ENCODE peak calls at places on chromosomes 2 and 18, in five cellular contexts. One of them, this sample, is unnamed.

GRCh38 chr18:36850527-36851201 is 21.7 kb downstream of the KIAA1328 start:
- ATAC-seq in upper lobe of left lung: no peak
- ATAC-seq in K562: peak; percentile 98
- ATAC-seq in GM12878: peak; percentile 20
- ATAC-seq in HepG2: no peak
- ATAC-seq in this sample: no peak

GRCh38 chr2:7924033-7924762 is 757.7 kb upstream of the ID2 start:
- ATAC-seq in upper lobe of left lung: no peak
- ATAC-seq in K562: no peak
- ATAC-seq in GM12878: no peak
- ATAC-seq in HepG2: no peak
- ATAC-seq in this sample: no peak

GRCh38 chr2:180607501-180608060 is 372.8 kb upstream of the UBE2E3 start:
- ATAC-seq in upper lobe of left lung: no peak
- ATAC-seq in K562: no peak
- ATAC-seq in GM12878: no peak
- ATAC-seq in HepG2: peak; percentile 100
- ATAC-seq in this sample: no peak

GRCh38 chr18:36305375-36305774 is 7.9 kb downstream of the FHOD3 start:
- ATAC-seq in upper lobe of left lung: no peak
- ATAC-seq in K562: no peak
- ATAC-seq in GM12878: peak; percentile 14
- ATAC-seq in HepG2: no peak
- ATAC-seq in this sample: no peak

GRCh38 chr18:28127763-28128737 is 48.9 kb downstream of the CDH2 start:
- ATAC-seq in upper lobe of left lung: no peak
- ATAC-seq in K562: no peak
- ATAC-seq in GM12878: no peak
- ATAC-seq in HepG2: peak; percentile 93
- ATAC-seq in this sample: no peak

GRCh38 chr18:3721771-3722661 is 272.0 kb downstream of the TGIF1 start:
- ATAC-seq in upper lobe of left lung: no peak
- ATAC-seq in K562: no peak
- ATAC-seq in GM12878: no peak
- ATAC-seq in HepG2: no peak
- ATAC-seq in this sample: peak; percentile 34

GRCh38 chr2:190950566-190950991 is 63.4 kb downstream of the STAT1 start:
- ATAC-seq in upper lobe of left lung: peak; percentile 41
- ATAC-seq in K562: no peak
- ATAC-seq in GM12878: no peak
- ATAC-seq in HepG2: peak; percentile 40
- ATAC-seq in this sample: no peak

GRCh38 chr2:68745006-68745405 is 10.4 kb downstream of the ARHGAP25 start:
- ATAC-seq in upper lobe of left lung: no peak
- ATAC-seq in K562: no peak
- ATAC-seq in GM12878: peak; percentile 47
- ATAC-seq in HepG2: no peak
- ATAC-seq in this sample: no peak

GRCh38 chr18:13374468-13375301 is 156.1 kb downstream of the LDLRAD4 start:
- ATAC-seq in upper lobe of left lung: no peak
- ATAC-seq in K562: no peak
- ATAC-seq in GM12878: peak; percentile 33
- ATAC-seq in HepG2: no peak
- ATAC-seq in this sample: peak; percentile 13

GRCh38 chr2:149733936-149734685 is 146.5 kb upstream of the MMADHC start:
- ATAC-seq in upper lobe of left lung: no peak
- ATAC-seq in K562: no peak
- ATAC-seq in GM12878: no peak
- ATAC-seq in HepG2: no peak
- ATAC-seq in this sample: no peak

GRCh38 chr18:48899558-48900174 is 51.1 kb downstream of the SMAD7 start:
- ATAC-seq in upper lobe of left lung: no peak
- ATAC-seq in K562: no peak
- ATAC-seq in GM12878: no peak
- ATAC-seq in HepG2: no peak
- ATAC-seq in this sample: no peak

DNA sequence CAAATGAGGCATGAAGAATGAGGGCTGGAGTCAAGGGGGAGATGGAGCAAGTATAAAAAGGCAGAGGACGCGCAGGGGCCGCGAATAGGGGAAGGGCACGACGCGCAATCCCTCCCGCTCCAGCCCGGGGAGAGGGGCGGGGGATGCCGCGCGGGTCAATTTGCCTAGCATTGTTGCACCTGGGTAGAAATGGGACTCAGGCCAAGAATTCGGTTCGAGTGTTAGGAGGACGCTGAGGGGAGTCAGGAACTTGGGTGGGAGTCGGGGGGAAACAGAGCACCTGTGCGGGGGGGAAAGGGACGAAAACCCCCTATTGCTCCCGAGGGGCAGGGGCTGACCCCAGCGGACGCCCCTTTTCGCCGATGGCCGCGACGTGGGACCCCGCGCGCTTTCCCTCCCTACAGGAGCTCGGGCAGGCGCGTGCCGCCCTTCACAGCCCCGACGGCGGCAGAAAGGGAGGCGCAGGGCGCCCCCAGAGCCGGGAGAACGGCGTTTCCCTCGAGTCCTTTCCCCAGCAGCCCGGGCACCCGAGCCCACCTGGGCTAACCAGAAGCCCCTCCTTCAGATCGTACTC is 425 bp downstream of the PAIP2B start:
- ATAC-seq in upper lobe of left lung: peak; percentile 10
- ATAC-seq in K562: peak; percentile 18
- ATAC-seq in GM12878: peak; percentile 25
- ATAC-seq in HepG2: peak; percentile 38
- ATAC-seq in this sample: peak; percentile 4
- TF ChIP-seq EP300 in upper lobe of left lung: no peak
- TF ChIP-seq EP300 in K562: no peak
- TF ChIP-seq EP300 in GM12878: no peak
- TF ChIP-seq EP300 in HepG2: no peak
- TF ChIP-seq EP300 in this sample: no peak

GRCh38 chr2:55155206-55155605 is 76.9 kb downstream of the CLHC1 start:
- ATAC-seq in upper lobe of left lung: no peak
- ATAC-seq in K562: no peak
- ATAC-seq in GM12878: no peak
- ATAC-seq in HepG2: no peak
- ATAC-seq in this sample: no peak
- H3K4me1 ChIP-seq in upper lobe of left lung: peaks cover 69% of the 10 kb centered on the region
- H3K4me1 ChIP-seq in K562: peaks cover 34% of the 10 kb centered on the region
- H3K4me1 ChIP-seq in GM12878: peaks cover 28% of the 10 kb centered on the region
- H3K4me1 ChIP-seq in HepG2: peaks cover 40% of the 10 kb centered on the region
- H3K4me1 ChIP-seq in this sample: peaks cover 90% of the 10 kb centered on the region

GRCh38 chr2:30608643-30609042 is 161.6 kb downstream of the LCLAT1 start:
- ATAC-seq in upper lobe of left lung: no peak
- ATAC-seq in K562: peak; percentile 77
- ATAC-seq in GM12878: no peak
- ATAC-seq in HepG2: no peak
- ATAC-seq in this sample: no peak
- TF ChIP-seq POLR2AphosphoS5 in upper lobe of left lung: no peak
- TF ChIP-seq POLR2AphosphoS5 in K562: no peak
- TF ChIP-seq POLR2AphosphoS5 in GM12878: no peak
- TF ChIP-seq POLR2AphosphoS5 in HepG2: no peak
- TF ChIP-seq POLR2AphosphoS5 in this sample: no peak

GRCh38 chr2:30180230-30180629 is 33.4 kb downstream of the YPEL5 start:
- ATAC-seq in upper lobe of left lung: no peak
- ATAC-seq in K562: peak; percentile 53
- ATAC-seq in GM12878: no peak
- ATAC-seq in HepG2: no peak
- ATAC-seq in this sample: no peak

GRCh38 chr2:30177861-30178465 is 31.2 kb downstream of the YPEL5 start:
- ATAC-seq in upper lobe of left lung: no peak
- ATAC-seq in K562: peak; percentile 19
- ATAC-seq in GM12878: no peak
- ATAC-seq in HepG2: no peak
- ATAC-seq in this sample: peak; percentile 7

GRCh38 chr2:30181176-30181575 is 34.4 kb downstream of the YPEL5 start:
- ATAC-seq in upper lobe of left lung: no peak
- ATAC-seq in K562: peak; percentile 62
- ATAC-seq in GM12878: no peak
- ATAC-seq in HepG2: no peak
- ATAC-seq in this sample: no peak

GRCh38 chr2:30177440-30177839 is 30.6 kb downstream of the YPEL5 start:
- ATAC-seq in upper lobe of left lung: no peak
- ATAC-seq in K562: no peak
- ATAC-seq in GM12878: no peak
- ATAC-seq in HepG2: no peak
- ATAC-seq in this sample: no peak

GRCh38 chr2:30178618-30179404 is 32.0 kb downstream of the YPEL5 start:
- ATAC-seq in upper lobe of left lung: peak; percentile 83
- ATAC-seq in K562: peak; percentile 65
- ATAC-seq in GM12878: no peak
- ATAC-seq in HepG2: peak; percentile 31
- ATAC-seq in this sample: peak; percentile 94
- TF ChIP-seq EP300 in upper lobe of left lung: peak; percentile 52
- TF ChIP-seq EP300 in K562: no peak
- TF ChIP-seq EP300 in GM12878: no peak
- TF ChIP-seq EP300 in HepG2: no peak
- TF ChIP-seq EP300 in this sample: no peak

GRCh38 chr2:60406192-60406591 is 147.3 kb downstream of the BCL11A start:
- ATAC-seq in upper lobe of left lung: no peak
- ATAC-seq in K562: no peak
- ATAC-seq in GM12878: no peak
- ATAC-seq in HepG2: no peak
- ATAC-seq in this sample: no peak

GRCh38 chr2:60394467-60394866 is 159.0 kb downstream of the BCL11A start:
- ATAC-seq in upper lobe of left lung: no peak
- ATAC-seq in K562: no peak
- ATAC-seq in GM12878: no peak
- ATAC-seq in HepG2: no peak
- ATAC-seq in this sample: no peak

GRCh38 chr2:60405266-60405665 is 148.2 kb downstream of the BCL11A start:
- ATAC-seq in upper lobe of left lung: no peak
- ATAC-seq in K562: no peak
- ATAC-seq in GM12878: no peak
- ATAC-seq in HepG2: no peak
- ATAC-seq in this sample: no peak

GRCh38 chr2:60400462-60400861 is 153.0 kb downstream of the BCL11A start:
- ATAC-seq in upper lobe of left lung: no peak
- ATAC-seq in K562: no peak
- ATAC-seq in GM12878: no peak
- ATAC-seq in HepG2: no peak
- ATAC-seq in this sample: no peak
- H3K4me1 ChIP-seq in upper lobe of left lung: no peaks in the 10 kb centered on the region
- H3K4me1 ChIP-seq in K562: no peaks in the 10 kb centered on the region
- H3K4me1 ChIP-seq in GM12878: peaks cover 5% of the 10 kb centered on the region
- H3K4me1 ChIP-seq in HepG2: no peaks in the 10 kb centered on the region
- H3K4me1 ChIP-seq in this sample: no peaks in the 10 kb centered on the region

DNA sequence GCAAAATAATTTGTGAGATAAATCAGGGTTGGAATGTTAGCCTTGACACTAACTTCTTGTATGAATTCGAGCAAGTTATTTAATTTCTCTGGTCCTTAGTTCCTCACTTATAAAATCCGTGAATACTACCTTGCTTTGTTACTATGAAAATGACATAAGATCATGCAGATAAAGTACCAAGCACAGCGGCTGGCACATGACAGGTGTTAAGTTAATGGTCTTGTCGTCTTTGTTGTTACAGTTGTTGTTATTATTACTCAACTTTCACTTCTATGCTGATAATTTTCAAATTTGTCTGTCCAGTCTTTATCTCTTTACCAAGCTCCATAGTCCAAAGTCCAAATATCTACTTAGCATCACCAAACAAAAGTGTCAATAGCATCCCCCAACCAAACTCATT is 482.1 kb downstream of the ARHGAP15 start:
- ATAC-seq in upper lobe of left lung: no peak
- ATAC-seq in K562: no peak
- ATAC-seq in GM12878: no peak
- ATAC-seq in HepG2: no peak
- ATAC-seq in this sample: no peak
- TF ChIP-seq POLR2AphosphoS5 in upper lobe of left lung: no peak
- TF ChIP-seq POLR2AphosphoS5 in K562: no peak
- TF ChIP-seq POLR2AphosphoS5 in GM12878: no peak
- TF ChIP-seq POLR2AphosphoS5 in HepG2: no peak
- TF ChIP-seq POLR2AphosphoS5 in this sample: no peak

GRCh38 chr2:117195381-117195780 is 619.1 kb upstream of the DDX18 start:
- ATAC-seq in upper lobe of left lung: no peak
- ATAC-seq in K562: no peak
- ATAC-seq in GM12878: no peak
- ATAC-seq in HepG2: no peak
- ATAC-seq in this sample: no peak
- TF ChIP-seq EP300 in upper lobe of left lung: no peak
- TF ChIP-seq EP300 in K562: no peak
- TF ChIP-seq EP300 in GM12878: no peak
- TF ChIP-seq EP300 in HepG2: no peak
- TF ChIP-seq EP300 in this sample: no peak

GRCh38 chr2:10042301-10043161 is 819 bp upstream of the KLF11 start:
- ATAC-seq in upper lobe of left lung: peak; percentile 70
- ATAC-seq in K562: peak; percentile 2
- ATAC-seq in GM12878: no peak
- ATAC-seq in HepG2: peak; percentile 53
- ATAC-seq in this sample: peak; percentile 63

GRCh38 chr2:10041711-10042110 is 1.6 kb upstream of the KLF11 start:
- ATAC-seq in upper lobe of left lung: no peak
- ATAC-seq in K562: no peak
- ATAC-seq in GM12878: no peak
- ATAC-seq in HepG2: no peak
- ATAC-seq in this sample: no peak

GRCh38 chr2:10043906-10044601 is 704 bp downstream of the KLF11 start:
- ATAC-seq in upper lobe of left lung: peak; percentile 82
- ATAC-seq in K562: peak; percentile 91
- ATAC-seq in GM12878: peak; percentile 54
- ATAC-seq in HepG2: peak; percentile 10
- ATAC-seq in this sample: peak; percentile 75

GRCh38 chr2:10045561-10046355 is 2.4 kb downstream of the KLF11 start:
- ATAC-seq in upper lobe of left lung: no peak
- ATAC-seq in K562: no peak
- ATAC-seq in GM12878: no peak
- ATAC-seq in HepG2: peak; percentile 63
- ATAC-seq in this sample: no peak

DNA sequence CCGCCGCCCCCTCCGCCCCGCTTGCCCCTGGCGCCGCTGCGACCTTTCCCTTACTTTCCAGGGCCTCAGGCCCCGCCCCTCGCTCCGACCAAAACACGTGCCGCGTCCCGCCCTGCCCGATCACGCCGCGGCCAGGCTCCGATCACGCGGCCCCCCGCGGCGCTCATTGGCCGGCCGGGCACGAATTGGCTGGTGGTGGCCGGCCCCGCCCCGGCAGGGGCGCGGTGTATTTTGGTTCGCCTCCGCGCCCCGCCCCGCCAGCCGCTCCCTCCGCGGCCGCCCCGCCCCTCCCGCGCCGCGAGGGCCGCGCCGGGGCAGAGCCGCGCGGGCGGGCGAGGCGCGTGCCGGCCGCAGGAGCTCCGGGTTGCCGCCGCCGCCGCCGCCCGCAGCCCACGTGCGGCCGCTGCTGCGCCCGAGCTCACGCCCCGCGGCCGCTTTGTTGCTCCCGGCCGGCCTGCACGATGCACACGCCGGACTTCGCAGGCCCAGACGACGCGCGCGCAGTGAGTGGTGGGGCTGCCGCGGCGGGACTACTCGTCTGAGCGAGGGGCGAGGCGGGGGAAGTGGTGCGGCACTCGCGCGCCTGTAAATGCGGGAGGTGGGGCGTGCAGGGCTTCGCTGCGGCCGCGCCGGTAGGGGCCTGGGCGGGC is at the start of gene KLF11:
- ATAC-seq in upper lobe of left lung: peak; percentile 88
- ATAC-seq in K562: peak; percentile 75
- ATAC-seq in GM12878: peak; percentile 88
- ATAC-seq in HepG2: peak; percentile 41
- ATAC-seq in this sample: peak; percentile 85
- H3K4me1 ChIP-seq in upper lobe of left lung: peaks cover 84% of the 10 kb centered on the region
- H3K4me1 ChIP-seq in K562: peaks cover 9% of the 10 kb centered on the region
- H3K4me1 ChIP-seq in GM12878: no peaks in the 10 kb centered on the region
- H3K4me1 ChIP-seq in HepG2: peaks cover 52% of the 10 kb centered on the region
- H3K4me1 ChIP-seq in this sample: peaks cover 88% of the 10 kb centered on the region

GRCh38 chr2:27715318-27716165 is 51.9 kb downstream of the SLC4A1AP start:
- ATAC-seq in upper lobe of left lung: no peak
- ATAC-seq in K562: no peak
- ATAC-seq in GM12878: peak; percentile 72
- ATAC-seq in HepG2: peak; percentile 60
- ATAC-seq in this sample: peak; percentile 82
- TF ChIP-seq POLR2AphosphoS5 in upper lobe of left lung: no peak
- TF ChIP-seq POLR2AphosphoS5 in K562: no peak
- TF ChIP-seq POLR2AphosphoS5 in GM12878: no peak
- TF ChIP-seq POLR2AphosphoS5 in HepG2: no peak
- TF ChIP-seq POLR2AphosphoS5 in this sample: peak; percentile 73